ENCODE peak calls at places on chromosome 12, in four cellular contexts. A, U, B and N are unnamed samples.

GRCh38 chr12:3137268-3137761 is 60.1 kb downstream of the TSPAN9 start:
- DNase-seq in B (no peak), A (no peak), U (no peak), N (no peak)

GRCh38 chr12:47604474-47604873 is 101.4 kb downstream of the RPAP3 start:
- DNase-seq in U (no peak), A (no peak), B (no peak), N (no peak)

GRCh38 chr12:92702754-92703679 is at the start of gene PLEKHG7:
- DNase-seq in U (no peak), A (no peak), B (no peak), N (no peak)

GRCh38 chr12:3259976-3260375 is 182.8 kb downstream of the TSPAN9 start:
- DNase-seq in A (no peak), U (no peak), B (no peak), N (no peak)

GRCh38 chr12:89183985-89184435 is 168.3 kb downstream of the DUSP6 start:
- DNase-seq in A (no peak), B (no peak), U (no peak), N (no peak)

GRCh38 chr12:121792607-121793500 is 634 bp downstream of the RHOF start:
- DNase-seq in U (peak), A (no peak), B (no peak), N (peak)

GRCh38 chr12:43723134-43723533 is 35.5 kb downstream of the PUS7L start:
- DNase-seq in B (no peak), U (no peak), A (no peak), N (no peak)

GRCh38 chr12:92593734-92594402 is 108.9 kb upstream of the PLEKHG7 start:
- DNase-seq in U (peak), B (peak), A (peak), N (peak)

GRCh38 chr12:58888131-58888783 is 32.0 kb downstream of the LRIG3 start:
- DNase-seq in A (no peak), U (no peak), B (no peak), N (no peak)

GRCh38 chr12:124678421-124678893 is 111.0 kb upstream of the NCOR2 start:
- DNase-seq in U (no peak), A (no peak), B (no peak), N (no peak)

GRCh38 chr12:55659486-55660385 is 23.0 kb downstream of the OR10P1 start:
- DNase-seq in B (no peak), A (no peak), U (no peak), N (no peak)

GRCh38 chr12:5220835-5221234 is 177.2 kb downstream of the KCNA5 start:
- DNase-seq in B (no peak), U (no peak), A (no peak), N (no peak)

GRCh38 chr12:96248532-96248931 is 54.4 kb downstream of the ELK3 start:
- DNase-seq in B (no peak), U (no peak), A (no peak), N (no peak)

GRCh38 chr12:108635997-108636808 is 2.5 kb upstream of the SELPLG start:
- DNase-seq in B (no peak), U (no peak), A (no peak), N (no peak)

GRCh38 chr12:71865166-71865713 is 25.7 kb downstream of the TBC1D15 start:
- DNase-seq in U (no peak), A (no peak), B (peak), N (peak)

GRCh38 chr12:104427547-104427938 is 29.2 kb upstream of the CHST11 start:
- DNase-seq in A (no peak), B (no peak), U (no peak), N (no peak)

GRCh38 chr12:94676011-94676709 is 25.8 kb upstream of the TMCC3 start:
- DNase-seq in A (peak), B (no peak), U (no peak), N (no peak)

GRCh38 chr12:25546318-25546717 is 6.8 kb downstream of the LMNTD1 start:
- DNase-seq in B (no peak), U (no peak), A (no peak), N (no peak)

GRCh38 chr12:120709976-120710804 is at the start of gene UNC119B:
- DNase-seq in A (no peak), U (peak), B (no peak), N (peak)

GRCh38 chr12:77122236-77122635 is 56.9 kb upstream of the E2F7 start:
- DNase-seq in A (no peak), B (peak), U (no peak), N (no peak)

GRCh38 chr12:69966409-69966808 is 141.4 kb downstream of the MYRFL start:
- DNase-seq in B (no peak), U (no peak), A (no peak), N (no peak)

GRCh38 chr12:57270966-57271470 is 20.0 kb upstream of the STAC3 start:
- DNase-seq in A (no peak), B (no peak), U (no peak), N (no peak)

GRCh38 chr12:77720258-77720657 is 110.4 kb upstream of the NAV3 start:
- DNase-seq in B (no peak), A (no peak), U (no peak), N (no peak)

GRCh38 chr12:132344181-132344580 is 14.8 kb upstream of the GALNT9 start:
- DNase-seq in B (no peak), U (no peak), A (no peak), N (no peak)

GRCh38 chr12:132610051-132610759 is at the start of gene LRCOL1:
- DNase-seq in B (no peak), U (no peak), A (no peak), N (no peak)

GRCh38 chr12:124310178-124310577 is 15.3 kb downstream of the RFLNA start:
- DNase-seq in A (no peak), U (no peak), B (no peak), N (no peak)

GRCh38 chr12:72010365-72010764 is 71.7 kb downstream of the TPH2 start:
- DNase-seq in U (no peak), B (no peak), A (no peak), N (no peak)

GRCh38 chr12:2960432-2960956 is 1.3 kb downstream of the TEAD4 start:
- DNase-seq in U (no peak), A (no peak), B (peak), N (no peak)